ENCODE peak calls at places on chromosomes 2 and 18, in eight cellular contexts. G is HTR-8/SVneo; P is KBM-7; I is stimulated activated CD4-positive, alpha-beta T cell treated with anti-CD3 and anti-CD28 coated beads, Interleukin-12 subunit alpha, Interleukin-12 subunit beta, amount 100 ng/mL, for 48 hours; Z is stimulated activated naive B cell treated with anti-CD40 and anti-IgM and Interleukin-4, amounts not matched to agents 10 μg/mL and 1 μg/mL and 100 μg/mL, for 72 hours; Y is naive thymus-derived CD8-positive, alpha-beta T cell; R is anterior cingulate cortex; E is caudate nucleus. J is an unnamed sample.

GRCh38 chr2:9690252-9690651 is 59.5 kb upstream of the YWHAQ start:
- DNase-seq in G (peak; percentile 79), P (peak; percentile 36), I (no peak), Z (peak; percentile 27), Y (no peak), R (no peak), E (no peak), J (no peak)

GRCh38 chr18:54875063-54875462 is 46.8 kb downstream of the RAB27B start:
- DNase-seq in G (no peak), P (no peak), I (no peak), Z (no peak), Y (no peak), R (no peak), E (no peak), J (no peak)

GRCh38 chr2:126942427-126943203 is 43.9 kb downstream of the TEX51 start:
- DNase-seq in G (no peak), P (no peak), I (no peak), Z (no peak), Y (no peak), R (no peak), E (no peak), J (no peak)

GRCh38 chr2:111966241-111966640 is 67.8 kb downstream of the MERTK start:
- DNase-seq in G (no peak), P (no peak), I (no peak), Z (no peak), Y (no peak), R (no peak), E (no peak), J (no peak)

GRCh38 chr2:46967990-46968647 is 52.5 kb upstream of the MCFD2 start:
- DNase-seq in G (peak; percentile 79), P (no peak), I (no peak), Z (no peak), Y (no peak), R (no peak), E (no peak), J (no peak)

GRCh38 chr18:58965930-58966662 is 101.4 kb downstream of the ZNF532 start:
- DNase-seq in G (no peak), P (no peak), I (no peak), Z (no peak), Y (no peak), R (no peak), E (no peak), J (no peak)

GRCh38 chr2:138949517-138949916 is 169.3 kb upstream of the NXPH2 start:
- DNase-seq in G (no peak), P (no peak), I (no peak), Z (no peak), Y (no peak), R (no peak), E (no peak), J (no peak)

GRCh38 chr2:232438951-232439757 is 16.8 kb upstream of the ALPI start:
- DNase-seq in G (no peak), P (no peak), I (no peak), Z (peak; percentile 27), Y (peak; percentile 31), R (no peak), E (no peak), J (no peak)

GRCh38 chr2:84906900-84907714 is 1.7 kb downstream of the TMSB10 start:
- DNase-seq in G (peak; percentile 85), P (peak; percentile 88), I (no peak), Z (no peak), Y (peak; percentile 58), R (peak; percentile 40), E (no peak), J (peak; percentile 76)

GRCh38 chr2:128293870-128294455 is 24.7 kb downstream of the HS6ST1 start:
- DNase-seq in G (no peak), P (no peak), I (no peak), Z (no peak), Y (no peak), R (no peak), E (no peak), J (no peak)

GRCh38 chr2:241310917-241311566 is 4.4 kb downstream of the HDLBP start:
- DNase-seq in G (no peak), P (no peak), I (no peak), Z (no peak), Y (no peak), R (no peak), E (no peak), J (no peak)

GRCh38 chr2:168740360-168740759 is 62.1 kb upstream of the NOSTRIN start:
- DNase-seq in G (no peak), P (no peak), I (no peak), Z (no peak), Y (no peak), R (no peak), E (no peak), J (no peak)

GRCh38 chr2:239223330-239224248 is 177.2 kb downstream of the HDAC4 start:
- DNase-seq in G (no peak), P (no peak), I (no peak), Z (no peak), Y (no peak), R (peak; percentile 41), E (peak; percentile 50), J (no peak)

GRCh38 chr2:114699423-114699944 is 257.0 kb downstream of the DPP10 start:
- DNase-seq in G (no peak), P (no peak), I (no peak), Z (no peak), Y (no peak), R (no peak), E (no peak), J (no peak)

GRCh38 chr2:166464187-166464586 is 29.9 kb downstream of the SCN7A start:
- DNase-seq in G (no peak), P (no peak), I (no peak), Z (no peak), Y (no peak), R (no peak), E (no peak), J (no peak)

GRCh38 chr2:214497489-214497888 is 86.6 kb downstream of the VWC2L start:
- DNase-seq in G (no peak), P (no peak), I (no peak), Z (no peak), Y (no peak), R (no peak), E (no peak), J (no peak)

GRCh38 chr2:120226296-120226695 is 3.1 kb upstream of the TMEM185B start:
- DNase-seq in G (no peak), P (no peak), I (no peak), Z (no peak), Y (no peak), R (no peak), E (no peak), J (no peak)

GRCh38 chr2:47636596-47636995 is 146.3 kb upstream of the MSH6 start:
- DNase-seq in G (no peak), P (no peak), I (no peak), Z (no peak), Y (no peak), R (no peak), E (no peak), J (no peak)

GRCh38 chr2:183157131-183157530 is 32.9 kb downstream of the NUP35 start:
- DNase-seq in G (no peak), P (no peak), I (no peak), Z (no peak), Y (no peak), R (no peak), E (no peak), J (no peak)

GRCh38 chr2:100588071-100588786 is 25.4 kb downstream of the PDCL3 start:
- DNase-seq in G (peak; percentile 23), P (peak; percentile 43), I (no peak), Z (no peak), Y (no peak), R (no peak), E (no peak), J (peak; percentile 51)

GRCh38 chr2:160257015-160257741 is 57.1 kb upstream of the ITGB6 start:
- DNase-seq in G (peak; percentile 41), P (no peak), I (no peak), Z (no peak), Y (no peak), R (no peak), E (no peak), J (no peak)

GRCh38 chr2:237330539-237330938 is 83.4 kb downstream of the COL6A3 start:
- DNase-seq in G (no peak), P (no peak), I (no peak), Z (no peak), Y (no peak), R (no peak), E (no peak), J (no peak)

GRCh38 chr2:158179660-158180059 is 78.0 kb downstream of the UPP2 start:
- DNase-seq in G (peak; percentile 6), P (peak; percentile 68), I (no peak), Z (no peak), Y (no peak), R (no peak), E (no peak), J (no peak)

GRCh38 chr2:179861027-179861776 is at the start of gene ZNF385B:
- DNase-seq in G (peak; percentile 19), P (no peak), I (no peak), Z (no peak), Y (no peak), R (no peak), E (no peak), J (peak; percentile 17)

GRCh38 chr2:239724194-239724849 is 300.8 kb downstream of the NDUFA10 start:
- DNase-seq in G (no peak), P (no peak), I (no peak), Z (no peak), Y (no peak), R (no peak), E (no peak), J (no peak)

GRCh38 chr18:55089595-55089994 is 130.3 kb upstream of the CCDC68 start:
- DNase-seq in G (no peak), P (no peak), I (no peak), Z (no peak), Y (no peak), R (no peak), E (no peak), J (no peak)

GRCh38 chr2:26068602-26069298 is 34.9 kb downstream of the RAB10 start:
- DNase-seq in G (peak; percentile 48), P (peak; percentile 78), I (peak; percentile 29), Z (no peak), Y (peak; percentile 9), R (no peak), E (no peak), J (peak; percentile 74)

GRCh38 chr2:8626572-8626971 is 55.3 kb upstream of the ID2 start:
- DNase-seq in G (no peak), P (no peak), I (no peak), Z (no peak), Y (no peak), R (no peak), E (no peak), J (no peak)

GRCh38 chr18:23108496-23108895 is 26.8 kb upstream of the CABLES1 start:
- DNase-seq in G (no peak), P (no peak), I (no peak), Z (no peak), Y (no peak), R (no peak), E (no peak), J (no peak)

GRCh38 chr2:164840930-164841718 is 499 bp downstream of the COBLL1 start:
- DNase-seq in G (peak; percentile 46), P (peak; percentile 70), I (peak; percentile 12), Z (peak; percentile 68), Y (peak; percentile 25), R (no peak), E (no peak), J (peak; percentile 43)

GRCh38 chr2:218219934-218220333 is 2.9 kb downstream of the ARPC2 start:
- DNase-seq in G (no peak), P (peak; percentile 39), I (no peak), Z (no peak), Y (no peak), R (no peak), E (no peak), J (no peak)

GRCh38 chr2:120470041-120470716 is 124.2 kb downstream of the INHBB start:
- DNase-seq in G (peak; percentile 84), P (no peak), I (no peak), Z (no peak), Y (no peak), R (no peak), E (no peak), J (no peak)

J was measured in GM10248.